ENCODE peak calls at places on chromosome 17, in four cellular contexts. N is GM10248, A is mucosa of descending colon, S is heart right ventricle. D is an unnamed sample.

GRCh38 chr17:43211480-43212402 is at the start of gene TMEM106A:
- DNase-seq in N (peak; percentile 94), A (peak; percentile 89), S (peak; percentile 81), D (peak; percentile 68)

GRCh38 chr17:21453144-21453982 is 77.2 kb downstream of the KCNJ12 start:
- DNase-seq in N (no peak), A (no peak), S (no peak), D (no peak)

GRCh38 chr17:33596904-33597303 is 303.8 kb upstream of the ASIC2 start:
- DNase-seq in N (no peak), A (no peak), S (no peak), D (no peak)

GRCh38 chr17:34503804-34504203 is 75.6 kb upstream of the TMEM132E start:
- DNase-seq in N (no peak), A (no peak), S (peak; percentile 24), D (no peak)

GRCh38 chr17:64627797-64628196 is 34.3 kb downstream of the SMURF2 start:
- DNase-seq in N (no peak), A (no peak), S (no peak), D (no peak)

GRCh38 chr17:79997004-79997673 is 38.5 kb downstream of the TBC1D16 start:
- DNase-seq in N (no peak), A (peak; percentile 80), S (no peak), D (no peak)

GRCh38 chr17:75271233-75271954 is 363 bp upstream of the MIF4GD start:
- DNase-seq in N (peak; percentile 96), A (peak; percentile 89), S (peak; percentile 78), D (peak; percentile 87)

GRCh38 chr17:34820922-34821321 is 140.3 kb downstream of the CCT6B start:
- DNase-seq in N (no peak), A (no peak), S (no peak), D (no peak)

GRCh38 chr17:45016823-45017222 is 34.6 kb downstream of the DCAKD start:
- DNase-seq in N (no peak), A (no peak), S (no peak), D (no peak)

GRCh38 chr17:43372273-43372911 is 26.4 kb upstream of the ARL4D start:
- DNase-seq in N (peak; percentile 44), A (no peak), S (peak; percentile 43), D (no peak)

GRCh38 chr17:31824771-31825360 is 34.2 kb downstream of the COPRS start:
- DNase-seq in N (no peak), A (no peak), S (no peak), D (no peak)

DNA sequence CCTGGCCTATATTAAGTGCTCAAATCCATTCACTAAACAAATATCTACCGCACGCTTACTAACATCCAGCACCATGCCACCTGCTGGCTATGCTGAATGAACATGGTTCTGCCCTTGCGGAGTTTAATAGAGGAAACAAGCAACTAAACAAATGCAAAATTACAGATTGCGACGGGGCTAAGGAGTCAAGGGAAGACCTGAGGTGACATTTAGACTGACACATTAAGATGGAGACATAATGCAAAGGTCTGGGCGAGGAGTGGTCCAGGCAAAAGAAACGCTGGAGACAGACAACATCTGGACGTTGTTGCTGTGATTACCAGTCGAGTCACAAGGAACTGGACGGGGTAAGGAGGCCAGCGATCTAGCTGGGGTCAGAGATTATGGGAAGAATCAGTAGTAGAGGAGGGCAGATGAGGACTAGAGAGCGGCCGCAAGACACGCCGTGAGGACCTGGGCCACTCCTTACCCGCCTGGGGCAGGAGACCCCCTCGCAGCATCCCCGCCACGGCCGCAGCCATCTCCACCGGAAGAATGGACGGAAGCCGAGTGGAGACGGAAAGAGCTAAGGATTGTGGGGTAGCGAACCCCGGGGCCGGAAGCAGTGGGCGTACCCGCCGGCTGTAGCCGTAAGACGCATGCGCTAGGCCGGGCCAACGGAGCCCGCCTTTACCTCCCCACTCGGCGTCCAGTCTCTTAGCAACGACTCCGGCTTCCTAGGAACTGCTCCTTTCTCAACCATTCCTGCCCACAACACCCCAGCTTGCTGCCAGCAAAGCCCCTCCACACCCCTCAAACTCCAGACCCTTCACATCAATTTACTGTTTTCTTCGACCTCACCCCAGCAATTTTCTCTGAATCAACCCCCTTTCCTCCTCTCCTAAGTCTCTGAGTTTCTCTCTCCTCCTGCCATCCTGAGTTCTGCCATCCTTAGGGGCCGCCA is at the start of the genes LRRC46 and MRPL10:
- DNase-seq in N (peak; percentile 99), A (peak; percentile 95), S (peak; percentile 93), D (peak; percentile 91)
- TF ChIP-seq CTCF in N (no peak), A (no peak), S (no peak), D (peak; percentile 16)

DNA sequence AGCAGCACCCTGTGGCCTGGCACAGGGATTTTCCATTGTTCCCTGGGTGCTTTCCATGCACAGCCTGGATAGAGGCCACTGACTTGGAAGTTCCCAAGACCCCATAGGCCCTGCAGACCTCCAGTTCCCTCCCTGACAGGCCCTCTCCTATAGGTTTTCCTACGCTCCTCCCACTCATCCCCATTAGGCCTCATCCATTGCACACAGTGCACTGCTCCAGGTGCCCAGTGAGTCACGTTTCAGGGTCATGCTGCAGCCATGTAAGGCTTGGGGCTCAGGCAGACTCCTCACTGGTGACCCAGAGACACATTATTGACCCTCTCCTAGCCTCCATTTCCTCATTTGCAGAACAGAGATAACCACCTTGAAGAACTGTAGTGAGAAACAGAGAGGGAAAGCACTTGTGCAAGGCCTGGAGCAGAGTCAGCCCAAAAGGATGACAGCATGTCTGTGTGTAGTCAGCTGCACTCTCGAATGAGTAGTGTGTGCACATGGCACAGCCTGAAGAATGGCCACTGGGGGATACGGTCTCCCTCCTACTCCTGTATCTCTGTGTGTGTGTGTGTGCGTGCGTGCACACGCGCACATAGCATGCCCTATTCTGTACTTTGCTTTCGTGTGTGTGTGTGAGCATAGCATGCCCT is 26.8 kb downstream of the DRC3 start:
- DNase-seq in N (no peak), A (no peak), S (no peak), D (no peak)
- TF ChIP-seq CTCF in N (no peak), A (no peak), S (no peak), D (no peak)

GRCh38 chr17:40562841-40563370 is 2.4 kb downstream of the CCR7 start:
- DNase-seq in N (no peak), A (no peak), S (no peak), D (no peak)
- TF ChIP-seq CTCF in N (peak; percentile 40), A (no peak), S (no peak), D (no peak)

GRCh38 chr17:18954321-18954720 is 2.4 kb downstream of the SLC5A10 start:
- DNase-seq in N (no peak), A (peak; percentile 15), S (no peak), D (no peak)

GRCh38 chr17:18949566-18949965 is 2.4 kb upstream of the SLC5A10 start:
- DNase-seq in N (no peak), A (no peak), S (no peak), D (no peak)

GRCh38 chr17:18950944-18951905 is 740 bp upstream of the SLC5A10 start:
- DNase-seq in N (no peak), A (no peak), S (no peak), D (no peak)

GRCh38 chr17:18953231-18953728 is 1.3 kb downstream of the SLC5A10 start:
- DNase-seq in N (no peak), A (peak; percentile 24), S (no peak), D (no peak)

DNA sequence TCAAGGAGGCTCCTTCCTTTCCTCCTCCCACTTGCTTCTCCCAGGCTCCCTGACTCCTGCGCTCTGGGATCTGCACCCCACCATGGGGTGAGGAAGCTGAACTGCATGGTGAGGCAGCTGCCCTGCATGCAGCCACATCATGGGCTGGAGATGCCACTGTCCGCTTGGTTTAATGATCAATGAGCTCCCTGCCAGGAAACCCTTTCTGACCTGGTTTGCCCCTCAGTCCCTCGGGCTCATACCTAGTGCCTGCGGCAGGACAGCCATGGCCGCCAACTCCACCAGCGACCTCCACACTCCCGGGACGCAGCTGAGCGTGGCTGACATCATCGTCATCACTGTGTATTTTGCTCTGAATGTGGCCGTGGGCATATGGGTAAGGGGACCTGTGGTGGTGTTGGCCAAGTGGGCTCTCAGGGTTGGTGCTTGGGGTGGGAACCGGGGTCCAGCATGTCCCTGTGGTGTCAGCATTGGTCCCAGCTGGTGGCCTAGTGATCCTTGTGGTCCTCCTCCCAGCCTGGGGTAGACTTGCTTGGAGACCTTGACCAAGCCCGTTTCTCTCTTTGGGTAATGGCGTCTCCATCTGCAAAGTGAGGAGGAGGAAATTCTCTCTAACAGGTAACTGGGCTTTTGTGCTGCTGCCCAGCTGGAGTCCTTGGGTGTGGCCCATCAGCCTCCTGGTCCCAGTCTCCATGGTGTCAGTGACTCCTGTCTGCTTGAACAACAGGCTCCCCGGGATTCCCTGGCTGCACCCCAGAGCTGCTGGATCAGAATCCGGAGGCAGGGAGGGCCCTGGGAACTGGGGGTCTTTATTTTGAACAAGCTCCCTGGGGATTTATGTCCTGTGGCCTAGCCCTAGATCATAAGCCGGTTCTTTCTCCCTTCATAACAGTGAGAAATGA is at the start of gene SLC5A10:
- DNase-seq in N (no peak), A (peak; percentile 36), S (no peak), D (no peak)
- TF ChIP-seq CTCF in N (no peak), A (no peak), S (no peak), D (no peak)

DNA sequence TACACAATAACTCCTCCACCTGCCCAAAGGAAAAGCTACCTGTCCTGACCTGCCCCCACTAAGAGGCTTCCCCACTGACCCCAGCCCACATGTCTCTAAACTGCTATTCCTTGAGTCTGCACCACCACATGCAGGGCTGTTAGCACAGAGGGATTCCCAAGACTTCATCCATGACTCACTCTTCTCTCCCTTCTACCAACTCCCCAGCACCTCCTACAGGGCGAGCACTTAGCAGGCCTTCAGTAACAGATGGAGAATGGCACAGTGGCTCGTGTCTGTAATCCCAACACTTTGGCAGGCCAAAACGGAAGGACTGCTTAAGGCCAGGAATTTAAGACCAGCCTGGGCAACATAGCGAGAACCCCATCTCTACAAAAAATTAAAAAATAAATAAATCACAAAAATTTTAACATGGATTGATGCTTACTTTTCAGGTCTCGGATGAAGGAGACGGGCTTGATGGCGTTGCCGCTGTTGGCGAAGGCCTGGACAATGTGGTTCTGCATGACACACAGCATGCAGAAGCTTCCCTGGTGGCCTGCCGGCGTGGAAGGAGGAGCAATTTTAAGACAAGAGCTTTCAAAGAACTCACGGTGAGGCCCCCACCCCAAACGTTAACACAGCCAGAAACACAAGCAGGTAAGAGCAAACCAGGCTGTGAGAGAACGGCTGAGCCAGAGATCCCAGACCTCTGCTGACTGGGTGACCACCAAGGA is 12.0 kb downstream of the USP36 start:
- DNase-seq in N (no peak), A (no peak), S (no peak), D (no peak)
- TF ChIP-seq CTCF in N (no peak), A (no peak), S (no peak), D (no peak)

GRCh38 chr17:67160791-67161190 is 84.2 kb downstream of the HELZ start:
- DNase-seq in N (no peak), A (no peak), S (no peak), D (no peak)
- TF ChIP-seq CTCF in N (no peak), A (no peak), S (no peak), D (no peak)

GRCh38 chr17:28494445-28495188 is 11.5 kb upstream of the FOXN1 start:
- DNase-seq in N (peak; percentile 92), A (peak; percentile 75), S (peak; percentile 55), D (peak; percentile 91)
- TF ChIP-seq CTCF in N (peak; percentile 87), A (peak; percentile 86), S (peak; percentile 84), D (peak; percentile 88)

GRCh38 chr17:74089869-74090464 is 113.5 kb upstream of the RPL38 start:
- DNase-seq in N (peak; percentile 73), A (no peak), S (no peak), D (peak; percentile 73)
- TF ChIP-seq CTCF in N (peak; percentile 81), A (peak; percentile 37), S (peak; percentile 10), D (peak; percentile 65)